ENCODE peak calls at places on chromosome 14, in ten cellular contexts. D is A549, V is neural crest cell, R is cardiac fibroblast, C is AG04450, Z is astrocyte of the spinal cord, U is esophagus squamous epithelium, J is lower lobe of right lung, O is sigmoid colon, F is GM12865. W is an unnamed sample.
A peak's percentile ranks its signal among the peaks of the same experiment; 100 is the strongest.

GRCh38 chr14:90903101-90903500 is 86.9 kb upstream of the TTC7B start:
- DNase-seq in D (peak; percentile 74), V (peak; percentile 45), R (peak; percentile 72), C (peak; percentile 15), Z (peak; percentile 57), U (no peak), J (no peak), O (peak; percentile 74), F (peak; percentile 73), W (peak; percentile 55)

GRCh38 chr14:72186461-72187035 is 254.3 kb downstream of the RGS6 start:
- DNase-seq in D (no peak), V (no peak), R (no peak), C (no peak), Z (no peak), U (no peak), J (no peak), O (no peak), F (no peak), W (no peak)

GRCh38 chr14:100025111-100025510 is 40.1 kb upstream of the EVL start:
- DNase-seq in D (peak; percentile 49), V (no peak), R (peak; percentile 47), C (no peak), Z (no peak), U (no peak), J (peak; percentile 55), O (no peak), F (peak; percentile 64), W (peak; percentile 34)

GRCh38 chr14:67934087-67934486 is 114.5 kb downstream of the RAD51B start:
- DNase-seq in D (peak; percentile 82), V (peak; percentile 6), R (peak; percentile 94), C (peak; percentile 55), Z (peak; percentile 86), U (no peak), J (no peak), O (no peak), F (peak; percentile 68), W (peak; percentile 28)

GRCh38 chr14:65231286-65231980 is 129.1 kb upstream of the MAX start:
- DNase-seq in D (no peak), V (no peak), R (no peak), C (no peak), Z (no peak), U (no peak), J (no peak), O (no peak), F (no peak), W (no peak)

GRCh38 chr14:34003052-34003668 is 52.3 kb upstream of the EGLN3 start:
- DNase-seq in D (no peak), V (no peak), R (no peak), C (no peak), Z (no peak), U (no peak), J (no peak), O (no peak), F (no peak), W (no peak)

GRCh38 chr14:68568907-68569545 is 223.8 kb downstream of the ZFP36L1 start:
- DNase-seq in D (no peak), V (peak; percentile 42), R (no peak), C (no peak), Z (no peak), U (no peak), J (no peak), O (peak; percentile 38), F (no peak), W (no peak)

GRCh38 chr14:99318091-99318958 is 46.3 kb upstream of the BCL11B start:
- DNase-seq in D (no peak), V (no peak), R (no peak), C (no peak), Z (no peak), U (no peak), J (no peak), O (no peak), F (no peak), W (no peak)

GRCh38 chr14:99331796-99332195 is 59.8 kb upstream of the BCL11B start:
- DNase-seq in D (no peak), V (no peak), R (no peak), C (no peak), Z (no peak), U (no peak), J (no peak), O (peak; percentile 21), F (no peak), W (no peak)

GRCh38 chr14:99572173-99572999 is 31.6 kb downstream of the CCDC85C start:
- DNase-seq in D (no peak), V (no peak), R (no peak), C (no peak), Z (no peak), U (no peak), J (no peak), O (no peak), F (no peak), W (no peak)

DNA sequence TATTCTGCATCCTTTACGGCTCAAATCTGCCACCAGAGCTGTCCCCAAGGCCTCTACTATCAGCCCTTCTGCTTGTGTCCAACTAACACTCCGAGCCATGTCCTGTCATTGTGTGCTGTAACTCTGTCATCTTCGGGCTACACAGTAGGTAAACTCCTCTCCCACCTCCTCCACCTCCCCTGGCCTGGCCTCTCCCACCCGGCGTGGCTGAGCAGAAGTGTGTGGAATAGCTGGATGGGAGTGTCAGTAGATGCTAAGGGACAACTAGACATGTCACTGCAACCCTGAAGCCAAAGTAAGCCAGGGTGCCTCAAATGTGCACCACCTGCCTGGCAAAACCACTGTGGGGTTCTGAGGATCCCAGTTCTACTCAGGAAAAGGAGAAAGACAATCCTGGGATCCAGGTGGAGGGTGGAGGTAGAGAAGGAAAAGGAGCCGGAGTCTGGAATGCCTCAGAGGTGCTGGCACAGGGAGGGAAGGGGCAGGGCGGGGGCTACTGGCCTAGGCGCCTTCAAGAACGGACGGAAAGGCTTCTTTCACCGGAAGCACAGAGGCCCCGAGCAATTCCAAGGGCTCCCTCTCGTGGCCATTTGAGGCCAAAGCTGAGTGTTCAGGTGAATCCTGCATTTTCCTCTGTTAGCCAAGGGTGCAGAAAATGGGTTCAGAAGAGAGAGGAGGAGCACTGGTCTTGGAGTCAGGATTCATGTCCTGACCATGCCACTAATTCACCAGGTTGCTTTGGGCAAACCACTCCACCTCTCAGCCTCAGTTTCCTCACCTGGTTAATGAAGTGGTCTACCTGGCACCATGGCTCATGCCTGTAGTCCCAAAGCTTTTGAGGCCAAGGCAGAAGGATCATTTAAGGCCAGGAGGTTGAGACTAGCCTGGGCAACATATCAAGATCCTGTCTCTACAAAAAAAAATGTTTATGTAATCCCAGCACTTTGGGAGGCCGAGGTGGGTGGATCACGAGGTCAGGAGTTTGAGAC is 20.5 kb upstream of the FAM181A start:
- DNase-seq in D (peak; percentile 56), V (peak; percentile 58), R (peak; percentile 31), C (no peak), Z (peak; percentile 9), U (no peak), J (peak; percentile 73), O (no peak), F (peak; percentile 72), W (peak; percentile 67)
- TF ChIP-seq CTCF in D (peak; percentile 28), V (peak; percentile 76), R (peak; percentile 62), C (peak; percentile 66), Z (peak; percentile 64), U (peak; percentile 30), J (peak; percentile 71), O (no peak), F (peak; percentile 84), W (peak; percentile 57)

DNA sequence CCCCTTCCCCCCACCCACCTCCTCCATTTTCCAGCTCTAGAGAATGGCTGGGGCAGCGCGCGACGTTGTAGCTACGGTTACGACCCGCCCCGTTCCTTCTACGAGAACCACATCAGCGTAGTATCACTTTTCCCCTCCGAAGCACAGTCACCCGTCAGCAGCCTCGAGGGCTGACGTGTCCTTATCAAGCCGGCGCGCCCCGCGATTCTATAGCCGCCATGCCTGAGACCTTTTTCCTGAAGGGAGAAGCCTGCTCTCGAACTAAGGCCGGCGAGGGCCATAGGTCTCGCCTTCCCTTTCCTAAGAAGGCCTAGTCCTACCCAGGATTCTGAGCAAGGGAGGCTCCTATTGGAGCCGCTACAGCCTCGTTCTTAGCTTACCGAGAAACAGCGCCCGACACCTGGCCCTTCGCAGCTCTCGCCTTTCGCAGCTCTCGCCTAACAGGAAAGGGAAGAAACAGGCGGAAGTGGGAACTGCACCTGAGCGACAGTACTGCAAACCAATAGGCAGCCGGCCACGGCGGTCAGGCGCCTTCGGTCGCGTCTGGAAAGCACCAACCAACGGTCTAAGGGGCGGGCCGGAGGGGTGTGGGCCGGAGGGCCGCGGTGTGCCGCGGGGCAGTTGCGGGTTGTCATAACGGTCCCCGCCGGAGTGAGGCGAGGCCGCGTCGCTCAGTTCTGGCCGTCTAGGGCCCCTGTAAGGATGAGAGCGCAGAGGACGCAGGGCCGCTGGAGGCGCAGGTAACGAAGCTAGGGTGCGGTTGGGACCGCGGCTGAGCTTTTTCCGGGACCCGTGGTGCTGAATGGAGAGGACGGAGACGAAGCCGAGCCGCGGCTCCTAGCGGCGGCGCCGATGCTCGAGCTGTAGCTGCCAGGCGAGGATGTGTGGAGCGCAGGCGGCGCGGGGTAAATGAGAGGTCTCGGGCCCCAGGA is at the start of the genes MGAT2 and RPL36AL:
- DNase-seq in D (peak; percentile 98), V (peak; percentile 95), R (peak; percentile 99), C (peak; percentile 98), Z (peak; percentile 99), U (peak; percentile 62), J (peak; percentile 98), O (peak; percentile 99), F (peak; percentile 99), W (peak; percentile 98)
- TF ChIP-seq CTCF in D (peak; percentile 10), V (peak; percentile 51), R (peak; percentile 41), C (peak; percentile 53), Z (peak; percentile 45), U (peak; percentile 56), J (peak; percentile 21), O (no peak), F (no peak), W (peak; percentile 8)

GRCh38 chr14:24394275-24394674 is 4.5 kb upstream of the NYNRIN start:
- DNase-seq in D (no peak), V (no peak), R (no peak), C (no peak), Z (no peak), U (no peak), J (no peak), O (no peak), F (no peak), W (no peak)

GRCh38 chr14:24390696-24391468 is 7.9 kb upstream of the NYNRIN start:
- DNase-seq in D (no peak), V (no peak), R (peak; percentile 11), C (no peak), Z (no peak), U (no peak), J (no peak), O (no peak), F (no peak), W (no peak)

GRCh38 chr14:24389266-24389855 is 9.4 kb upstream of the NYNRIN start:
- DNase-seq in D (no peak), V (no peak), R (peak; percentile 83), C (no peak), Z (no peak), U (no peak), J (no peak), O (no peak), F (no peak), W (no peak)

GRCh38 chr14:24395609-24396580 is 2.9 kb upstream of the NYNRIN start:
- DNase-seq in D (no peak), V (no peak), R (peak; percentile 21), C (no peak), Z (no peak), U (no peak), J (no peak), O (peak; percentile 50), F (no peak), W (no peak)

GRCh38 chr14:24392327-24393098 is 6.3 kb upstream of the NYNRIN start:
- DNase-seq in D (peak; percentile 62), V (no peak), R (peak; percentile 73), C (no peak), Z (peak; percentile 65), U (no peak), J (no peak), O (no peak), F (no peak), W (no peak)
- TF ChIP-seq CTCF in D (peak; percentile 21), V (no peak), R (peak; percentile 26), C (peak; percentile 36), Z (peak; percentile 33), U (no peak), J (no peak), O (no peak), F (no peak), W (no peak)

GRCh38 chr14:93824518-93825234 is 36.4 kb upstream of the PRIMA1 start:
- DNase-seq in D (peak; percentile 36), V (no peak), R (no peak), C (no peak), Z (no peak), U (no peak), J (no peak), O (no peak), F (no peak), W (no peak)
- TF ChIP-seq CTCF in D (peak; percentile 17), V (peak; percentile 22), R (no peak), C (no peak), Z (no peak), U (no peak), J (no peak), O (no peak), F (no peak), W (no peak)